ENCODE peak calls at places on chromosomes 12 and 14, in six cellular contexts. U is foreskin fibroblast, R is fibroblast of the aortic adventitia, Y is NCI-H1436 treated with DMSO at 0.1 percent for 48 hours, H is HS-5, C is AG08395. D is an unnamed sample.
A peak's percentile ranks its signal among the peaks of the same experiment; 100 is the strongest.

GRCh38 chr12:121970901-121971300 is 50.8 kb upstream of the BCL7A start:
- DNase-seq in U (no peak), R (no peak), C (no peak), Y (no peak), H (no peak), D (no peak)

GRCh38 chr12:38744056-38744455 is 161.3 kb downstream of the CPNE8 start:
- DNase-seq in U (peak; percentile 1), C (peak; percentile 51), R (peak; percentile 83), H (peak; percentile 26), Y (no peak), D (no peak)

GRCh38 chr12:120439646-120440247 is 1.8 kb downstream of the COX6A1 start:
- DNase-seq in R (peak; percentile 53), U (peak; percentile 50), Y (no peak), C (peak; percentile 65), H (no peak), D (no peak)

GRCh38 chr12:26938660-26939185 is 453 bp downstream of the FGFR1OP2 start:
- DNase-seq in C (peak; percentile 7), Y (no peak), R (no peak), U (peak; percentile 10), H (no peak), D (no peak)

GRCh38 chr12:56518570-56518969 is 3.0 kb upstream of the RBMS2 start:
- DNase-seq in Y (no peak), R (peak; percentile 34), H (peak; percentile 46), C (peak; percentile 40), U (peak; percentile 58), D (no peak)

GRCh38 chr12:31250179-31250578 is 75.8 kb downstream of the SINHCAF start:
- DNase-seq in C (no peak), Y (no peak), R (no peak), U (no peak), H (no peak), D (no peak)

GRCh38 chr14:22871962-22872832 is 657 bp downstream of the LRP10 start:
- DNase-seq in U (peak; percentile 72), C (peak; percentile 83), H (no peak), Y (peak; percentile 25), R (peak; percentile 85), D (no peak)

GRCh38 chr14:101708853-101709532 is 52.5 kb upstream of the PPP2R5C start:
- DNase-seq in R (no peak), Y (no peak), U (no peak), H (no peak), C (no peak), D (no peak)

GRCh38 chr14:92505826-92506225 is 7.8 kb upstream of the RIN3 start:
- DNase-seq in U (no peak), C (no peak), Y (no peak), R (no peak), H (no peak), D (no peak)